ENCODE peak calls at places on chromosomes 16 and 17, in four cellular contexts. One of them, this sample, is unnamed.

GRCh38 chr17:2814499-2815341 is 18.5 kb downstream of the RAP1GAP2 start:
- DNase-seq in PC-3: peak; percentile 44
- DNase-seq in neural progenitor cell: no peak
- DNase-seq in HepG2: no peak
- DNase-seq in this sample: no peak

GRCh38 chr17:20022701-20023100 is 13.5 kb downstream of the SPECC1 start:
- DNase-seq in HepG2: no peak
- DNase-seq in PC-3: no peak
- DNase-seq in neural progenitor cell: no peak
- DNase-seq in this sample: no peak

GRCh38 chr17:411416-412120 is 59.0 kb upstream of the RPH3AL start:
- DNase-seq in PC-3: no peak
- DNase-seq in HepG2: no peak
- DNase-seq in neural progenitor cell: no peak
- DNase-seq in this sample: no peak

GRCh38 chr16:972316-973002 is 1.7 kb upstream of the LMF1 start:
- DNase-seq in PC-3: no peak
- DNase-seq in HepG2: peak; percentile 85
- DNase-seq in neural progenitor cell: peak; percentile 85
- DNase-seq in this sample: no peak

GRCh38 chr17:45127583-45128300 is 4.6 kb downstream of the PLCD3 start:
- DNase-seq in HepG2: peak; percentile 85
- DNase-seq in neural progenitor cell: peak; percentile 51
- DNase-seq in PC-3: peak; percentile 78
- DNase-seq in this sample: peak; percentile 83

GRCh38 chr16:21203155-21203797 is 8.1 kb downstream of the ZP2 start:
- DNase-seq in PC-3: no peak
- DNase-seq in neural progenitor cell: no peak
- DNase-seq in HepG2: no peak
- DNase-seq in this sample: no peak

GRCh38 chr16:88783391-88784073 is 1.5 kb downstream of the PIEZO1 start:
- DNase-seq in neural progenitor cell: no peak
- DNase-seq in HepG2: no peak
- DNase-seq in PC-3: peak; percentile 27
- DNase-seq in this sample: no peak

GRCh38 chr17:51336112-51336822 is 75.9 kb downstream of the UTP18 start:
- DNase-seq in HepG2: no peak
- DNase-seq in neural progenitor cell: no peak
- DNase-seq in PC-3: no peak
- DNase-seq in this sample: no peak

GRCh38 chr16:89823087-89823823 is 5.0 kb upstream of the SPIRE2 start:
- DNase-seq in neural progenitor cell: peak; percentile 45
- DNase-seq in HepG2: no peak
- DNase-seq in PC-3: no peak
- DNase-seq in this sample: no peak

GRCh38 chr17:12282056-12282455 is 261.4 kb downstream of the MAP2K4 start:
- DNase-seq in PC-3: peak; percentile 7
- DNase-seq in neural progenitor cell: no peak
- DNase-seq in HepG2: no peak
- DNase-seq in this sample: no peak

GRCh38 chr17:48127371-48128051 is 19.9 kb downstream of the SNX11 start:
- DNase-seq in neural progenitor cell: no peak
- DNase-seq in PC-3: peak; percentile 87
- DNase-seq in HepG2: no peak
- DNase-seq in this sample: no peak

GRCh38 chr17:4914009-4914408 is 11.1 kb upstream of the CHRNE start:
- DNase-seq in HepG2: peak; percentile 63
- DNase-seq in neural progenitor cell: no peak
- DNase-seq in PC-3: peak; percentile 29
- DNase-seq in this sample: no peak

GRCh38 chr17:69223809-69224208 is 4.8 kb downstream of the ABCA10 start:
- DNase-seq in HepG2: peak; percentile 69
- DNase-seq in neural progenitor cell: no peak
- DNase-seq in PC-3: no peak
- DNase-seq in this sample: no peak

GRCh38 chr17:79980246-79981043 is 55.2 kb downstream of the TBC1D16 start:
- DNase-seq in neural progenitor cell: no peak
- DNase-seq in HepG2: no peak
- DNase-seq in PC-3: no peak
- DNase-seq in this sample: no peak

GRCh38 chr17:19727466-19728113 is 11.2 kb upstream of the SLC47A2 start:
- DNase-seq in HepG2: no peak
- DNase-seq in neural progenitor cell: no peak
- DNase-seq in PC-3: no peak
- DNase-seq in this sample: peak; percentile 74

GRCh38 chr16:69481901-69482341 is 57.5 kb downstream of the CYB5B start:
- DNase-seq in neural progenitor cell: no peak
- DNase-seq in HepG2: no peak
- DNase-seq in PC-3: no peak
- DNase-seq in this sample: no peak
- TF ChIP-seq EZH2 in neural progenitor cell: no peak
- TF ChIP-seq EZH2 in HepG2: no peak
- TF ChIP-seq EZH2 in PC-3: no peak
- TF ChIP-seq EZH2 in this sample: no peak

GRCh38 chr17:62840871-62841270 is 32.8 kb upstream of the MARCHF10 start:
- DNase-seq in HepG2: no peak
- DNase-seq in neural progenitor cell: no peak
- DNase-seq in PC-3: no peak
- DNase-seq in this sample: no peak
- H3K4me3 ChIP-seq in HepG2: no peak overlapping the region
- H3K4me3 ChIP-seq in neural progenitor cell: no peak overlapping the region
- H3K4me3 ChIP-seq in PC-3: no peak overlapping the region
- H3K4me3 ChIP-seq in this sample: no peak overlapping the region

GRCh38 chr16:81445143-81445922 is 725 bp downstream of the CMIP start:
- DNase-seq in PC-3: no peak
- DNase-seq in HepG2: no peak
- DNase-seq in neural progenitor cell: peak; percentile 66
- DNase-seq in this sample: peak; percentile 74
- H3K4me1 ChIP-seq in PC-3: peaks cover 28% of the 10 kb centered on the region
- H3K4me1 ChIP-seq in HepG2: peaks cover 54% of the 10 kb centered on the region
- H3K4me1 ChIP-seq in neural progenitor cell: peaks cover 25% of the 10 kb centered on the region
- H3K4me1 ChIP-seq in this sample: peaks cover 37% of the 10 kb centered on the region

GRCh38 chr17:74086992-74087391 is 116.5 kb upstream of the RPL38 start:
- DNase-seq in HepG2: no peak
- DNase-seq in PC-3: no peak
- DNase-seq in neural progenitor cell: no peak
- DNase-seq in this sample: no peak
- TF ChIP-seq EZH2 in HepG2: no peak
- TF ChIP-seq EZH2 in PC-3: no peak
- TF ChIP-seq EZH2 in neural progenitor cell: no peak
- TF ChIP-seq EZH2 in this sample: no peak

This sample was measured in hepatocyte.